ENCODE peak calls at places on chromosomes 16 and 17, in four cellular contexts. I is NB4, M is NCI-H1092 treated with DMSO at 0.1 percent for 48 hours, V is GM03348. H is an unnamed sample.

GRCh38 chr17:16940116-16940881 is 31.6 kb downstream of the TNFRSF13B start:
- DNase-seq in I (no peak), M (no peak), V (no peak), H (no peak)

GRCh38 chr16:3774156-3774767 is 56.9 kb upstream of the TRAP1 start:
- DNase-seq in I (no peak), M (peak; percentile 71), V (peak; percentile 80), H (peak; percentile 52)

GRCh38 chr17:70517808-70518207 is 348.5 kb downstream of the KCNJ2 start:
- DNase-seq in I (no peak), M (no peak), V (no peak), H (no peak)

GRCh38 chr17:77372444-77373297 is 231.9 kb downstream of the SEC14L1 start:
- DNase-seq in I (peak; percentile 93), M (peak; percentile 34), V (peak; percentile 90), H (no peak)

GRCh38 chr17:7842950-7843535 is 9.0 kb downstream of the KDM6B start:
- DNase-seq in I (peak; percentile 86), M (peak; percentile 54), V (peak; percentile 64), H (no peak)

GRCh38 chr16:80576343-80576912 is 35.6 kb downstream of the DYNLRB2 start:
- DNase-seq in I (no peak), M (no peak), V (no peak), H (no peak)

GRCh38 chr16:89017956-89018604 is 41.1 kb upstream of the CBFA2T3 start:
- DNase-seq in I (no peak), M (no peak), V (peak; percentile 62), H (peak; percentile 6)

GRCh38 chr17:37708616-37709212 is 36.1 kb downstream of the HNF1B start:
- DNase-seq in I (no peak), M (no peak), V (no peak), H (no peak)

GRCh38 chr17:2965621-2966275 is 97.7 kb downstream of the OR1D5 start:
- DNase-seq in I (no peak), M (no peak), V (peak; percentile 43), H (no peak)

GRCh38 chr17:2545393-2545792 is 33.7 kb upstream of the METTL16 start:
- DNase-seq in I (no peak), M (no peak), V (no peak), H (no peak)

GRCh38 chr17:7323731-7324437 is 5.3 kb downstream of the NEURL4 start:
- DNase-seq in I (peak; percentile 29), M (no peak), V (peak; percentile 73), H (no peak)

GRCh38 chr17:49637050-49637449 is 40.8 kb downstream of the SPOP start:
- DNase-seq in I (no peak), M (no peak), V (peak; percentile 38), H (no peak)

GRCh38 chr16:90007015-90007414 is 12.2 kb downstream of the DBNDD1 start:
- DNase-seq in I (no peak), M (no peak), V (no peak), H (no peak)

GRCh38 chr16:75272097-75272548 is 20.7 kb upstream of the BCAR1 start:
- DNase-seq in I (peak; percentile 75), M (no peak), V (no peak), H (no peak)

GRCh38 chr16:27972500-27972899 is 91.0 kb downstream of the GSG1L start:
- DNase-seq in I (peak; percentile 59), M (no peak), V (peak; percentile 43), H (no peak)

GRCh38 chr17:79668344-79669250 is 57.7 kb upstream of the RBFOX3 start:
- DNase-seq in I (no peak), M (no peak), V (no peak), H (no peak)